ENCODE peak calls at places on chromosomes 3 and 15, in ten cellular contexts. B is body of pancreas, T is ovary, P is endodermal cell, O is OCI-LY7, E is Peyer's patch, U is HCT116, F is pancreas, C is colonic mucosa, K is tibial nerve. N is an unnamed sample. For H3K4me1, the result is how much of the 10 kb centered on the place peaks cover.

GRCh38 chr15:67076147-67076843 is 10.9 kb downstream of the SMAD3 start:
- DNase-seq in B (no peak), O (peak), K (no peak), P (no peak), U (peak), C (no peak), F (no peak), E (no peak), T (peak), N (no peak)

GRCh38 chr3:99351097-99351496 is 287.3 kb upstream of the COL8A1 start:
- DNase-seq in O (no peak), C (no peak), F (no peak), B (no peak), T (no peak), U (no peak), K (no peak), E (no peak), P (no peak), N (no peak)

GRCh38 chr3:24222165-24222805 is 272.4 kb downstream of the THRB start:
- DNase-seq in U (no peak), F (no peak), K (no peak), E (no peak), B (no peak), T (no peak), O (no peak), C (no peak), P (no peak), N (no peak)

GRCh38 chr3:79019137-79019923 is 748.5 kb downstream of the ROBO1 start:
- DNase-seq in K (peak), T (peak), U (no peak), P (peak), C (peak), O (no peak), B (peak), F (peak), E (peak), N (no peak)

GRCh38 chr15:71296032-71296686 is 180.9 kb downstream of the THSD4 start:
- DNase-seq in U (peak), F (no peak), C (peak), B (no peak), P (no peak), K (no peak), O (no peak), E (no peak), T (no peak), N (no peak)

GRCh38 chr3:11150256-11150655 is 4.0 kb upstream of the HRH1 start:
- DNase-seq in C (no peak), P (no peak), U (no peak), T (no peak), O (no peak), E (no peak), B (no peak), K (no peak), F (no peak), N (no peak)

GRCh38 chr15:61157933-61158332 is 71.2 kb downstream of the RORA start:
- DNase-seq in F (peak), O (no peak), U (no peak), T (no peak), K (peak), B (peak), P (no peak), E (no peak), C (peak), N (no peak)

GRCh38 chr3:106457278-106458210 is 588.7 kb upstream of the CBLB start:
- DNase-seq in K (peak), F (no peak), E (no peak), P (peak), O (peak), C (no peak), U (no peak), T (peak), B (no peak), N (no peak)

GRCh38 chr3:156920399-156920798 is 94.2 kb downstream of the LEKR1 start:
- DNase-seq in O (no peak), K (no peak), C (no peak), P (no peak), U (no peak), T (no peak), E (no peak), B (no peak), F (no peak), N (no peak)

GRCh38 chr3:126013742-126014141 is 44.8 kb downstream of the ROPN1B start:
- DNase-seq in O (no peak), B (no peak), T (no peak), F (no peak), K (no peak), C (no peak), E (no peak), U (no peak), P (no peak), N (peak)

GRCh38 chr3:149315694-149316093 is 17.7 kb downstream of the TM4SF18 start:
- DNase-seq in K (no peak), U (no peak), E (no peak), T (no peak), B (no peak), C (no peak), F (no peak), O (no peak), P (no peak), N (no peak)

GRCh38 chr3:137768361-137769320 is 4.5 kb downstream of the SOX14 start:
- DNase-seq in T (no peak), U (no peak), K (no peak), P (peak), O (no peak), C (no peak), E (no peak), F (no peak), B (no peak), N (no peak)

GRCh38 chr15:33068531-33068990 is 126.0 kb downstream of the FMN1 start:
- DNase-seq in B (peak), T (no peak), C (peak), P (peak), O (no peak), E (no peak), U (no peak), F (peak), K (no peak), N (no peak)

GRCh38 chr3:195796795-195797194 is 14.9 kb downstream of the MUC4 start:
- DNase-seq in F (no peak), O (no peak), B (no peak), K (no peak), C (peak), E (no peak), U (no peak), T (no peak), P (no peak), N (no peak)

GRCh38 chr3:33071181-33071580 is 25.8 kb downstream of the GLB1 start:
- DNase-seq in F (no peak), C (no peak), E (no peak), U (no peak), B (no peak), T (no peak), P (peak), O (no peak), K (no peak), N (no peak)

GRCh38 chr15:100863406-100864198 is 16.0 kb upstream of the ALDH1A3 start:
- DNase-seq in E (peak), K (no peak), F (no peak), B (peak), O (no peak), P (peak), U (no peak), C (peak), T (no peak), N (no peak)

GRCh38 chr15:80636675-80637074 is 58.4 kb upstream of the ABHD17C start:
- DNase-seq in B (no peak), U (no peak), P (peak), C (peak), F (no peak), T (no peak), E (no peak), K (no peak), O (no peak), N (peak)

GRCh38 chr15:86489992-86490391 is 410.3 kb downstream of the AGBL1 start:
- DNase-seq in O (no peak), F (no peak), K (no peak), P (peak), T (no peak), E (no peak), B (no peak), C (no peak), U (no peak), N (no peak)

GRCh38 chr3:354433-354832 is 157.9 kb downstream of the CHL1 start:
- DNase-seq in F (no peak), B (peak), O (peak), P (peak), U (peak), T (no peak), E (peak), C (peak), K (no peak), N (no peak)

GRCh38 chr3:195767792-195768191 is 43.9 kb downstream of the MUC4 start:
- DNase-seq in K (no peak), C (no peak), U (no peak), O (no peak), F (no peak), T (no peak), P (no peak), E (no peak), B (no peak), N (no peak)

GRCh38 chr3:146247906-146248305 is 3.0 kb downstream of the PLSCR4 start:
- DNase-seq in T (no peak), B (no peak), E (no peak), U (no peak), O (no peak), P (no peak), K (no peak), C (no peak), F (no peak), N (no peak)

GRCh38 chr3:127881586-127881985 is 33.4 kb upstream of the KBTBD12 start:
- DNase-seq in B (no peak), C (no peak), E (no peak), K (no peak), P (no peak), U (no peak), O (no peak), F (no peak), T (no peak), N (no peak)

GRCh38 chr15:34855397-34855796 is 60.0 kb upstream of the ACTC1 start:
- DNase-seq in U (no peak), E (no peak), B (no peak), F (no peak), O (no peak), K (no peak), P (no peak), C (no peak), T (no peak), N (no peak)

GRCh38 chr15:95017950-95018349 is 786.6 kb downstream of the MCTP2 start:
- DNase-seq in F (peak), K (peak), U (no peak), B (peak), C (peak), E (no peak), O (no peak), P (peak), T (peak), N (no peak)

GRCh38 chr3:60175680-60176079 is 1075.6 kb downstream of the FHIT start:
- DNase-seq in U (no peak), O (no peak), T (no peak), B (no peak), K (no peak), C (no peak), P (no peak), F (no peak), E (no peak), N (no peak)

GRCh38 chr3:170714151-170714550 is 128.3 kb upstream of the SLC7A14 start:
- DNase-seq in F (no peak), U (no peak), T (no peak), E (no peak), K (no peak), O (no peak), C (no peak), P (no peak), B (no peak), N (no peak)

GRCh38 chr3:130395916-130396315 is 50.4 kb downstream of the COL6A5 start:
- DNase-seq in E (no peak), O (no peak), F (no peak), K (no peak), T (no peak), B (no peak), P (peak), U (peak), C (no peak), N (no peak)

GRCh38 chr3:50671331-50671730 is 3.4 kb upstream of the DOCK3 start:
- DNase-seq in E (no peak), P (peak), U (peak), K (no peak), O (no peak), T (no peak), F (no peak), B (no peak), C (no peak), N (no peak)

GRCh38 chr3:155640098-155640497 is 104.8 kb downstream of the PLCH1 start:
- DNase-seq in B (no peak), F (no peak), O (no peak), P (no peak), K (no peak), U (no peak), C (no peak), T (no peak), E (no peak), N (no peak)

GRCh38 chr3:137582484-137582883 is 181.6 kb upstream of the SOX14 start:
- DNase-seq in K (no peak), O (no peak), B (no peak), U (no peak), P (peak), T (no peak), C (no peak), F (no peak), E (no peak), N (no peak)

GRCh38 chr3:52527732-52528595 is 5.7 kb downstream of the NT5DC2 start:
- DNase-seq in F (no peak), P (peak), U (no peak), O (no peak), K (peak), B (no peak), T (peak), C (no peak), E (no peak), N (no peak)

DNA sequence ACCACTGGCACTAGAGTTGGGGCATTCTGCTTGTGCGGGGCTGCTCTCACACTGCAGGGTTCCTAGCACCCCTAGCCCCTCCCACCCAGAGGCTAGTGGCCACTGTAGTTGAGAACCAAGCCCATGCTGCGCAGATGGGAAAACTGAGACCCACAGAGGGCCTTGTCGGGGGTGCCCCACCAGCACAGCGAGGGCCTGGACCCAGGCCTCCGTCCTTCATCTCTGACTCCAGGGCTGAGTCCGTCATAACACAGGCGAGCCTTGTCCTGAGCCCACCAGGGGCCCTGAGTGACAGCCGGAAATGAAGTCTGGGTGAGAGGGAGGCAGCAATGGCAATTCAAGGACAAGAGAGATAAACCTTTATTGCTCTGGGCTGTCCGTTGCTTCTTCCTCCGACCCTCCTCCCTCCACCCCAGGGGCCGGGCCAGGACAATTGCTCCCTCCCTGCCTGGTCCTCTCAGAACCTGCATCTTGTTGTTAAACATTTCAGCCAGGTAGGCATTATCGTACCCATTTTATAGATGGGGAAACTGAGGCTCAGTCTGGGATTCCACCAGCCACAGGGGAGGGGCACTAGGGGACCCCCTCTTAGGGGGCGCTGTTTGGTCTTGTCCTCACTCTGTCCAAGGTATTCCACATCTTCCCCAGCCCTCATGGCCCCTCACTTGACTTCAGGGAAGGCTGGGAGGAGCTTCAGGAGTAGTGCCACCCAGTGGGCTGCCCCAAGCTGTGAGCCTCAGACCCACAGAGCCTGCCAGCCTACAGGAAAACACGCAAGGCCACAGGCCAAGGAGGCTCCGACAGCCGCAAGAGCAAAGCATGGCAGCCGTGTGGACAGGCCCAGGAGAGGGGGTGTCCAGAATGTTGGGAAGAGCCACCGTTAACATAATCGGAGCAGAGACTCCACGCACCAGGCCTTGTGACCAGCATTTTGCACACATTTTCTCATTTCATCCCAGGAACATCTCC is 4.4 kb upstream of the GRIP2 start:
- DNase-seq in O (no peak), K (no peak), B (no peak), E (no peak), T (no peak), C (no peak), P (no peak), U (no peak), F (no peak), N (no peak)
- TF ChIP-seq CTCF in O (peak), K (no peak), B (no peak), E (no peak), T (no peak), C (no peak), P (no peak), U (no peak), F (no peak), N (no peak)

DNA sequence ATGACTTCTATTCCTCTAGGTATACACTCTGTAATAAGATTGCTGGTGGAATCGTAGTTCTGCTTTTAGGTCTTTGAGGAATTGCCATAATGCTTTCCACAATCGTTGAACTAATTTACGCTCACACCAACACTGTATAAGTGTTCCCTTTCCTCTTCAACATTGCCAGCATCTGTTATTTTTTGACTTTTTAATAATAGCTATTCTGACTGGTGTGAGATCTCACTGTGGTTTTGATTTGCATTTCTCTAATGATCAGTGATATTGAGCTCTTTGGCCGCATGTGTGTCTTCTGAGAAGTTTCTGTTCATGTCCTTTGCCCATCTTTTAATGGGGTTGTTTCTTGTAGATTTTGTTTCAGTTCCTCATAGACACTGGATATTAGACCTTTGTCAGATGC is 12.8 kb downstream of the NXPE3 start:
- DNase-seq in U (no peak), O (peak), C (no peak), F (no peak), T (no peak), P (no peak), B (no peak), E (no peak), K (no peak), N (no peak)
- H3K4me1 ChIP-seq in U (under half), O (half or more), C (under half), F (under half), T (under half), P (under half), B (under half), E (under half), K (under half), N (under half)

GRCh38 chr15:41025393-41025792 is 72.1 kb downstream of the CHAC1 start:
- DNase-seq in U (no peak), P (no peak), E (no peak), O (no peak), B (no peak), K (no peak), F (no peak), T (no peak), C (no peak), N (no peak)
- H3K4me3 ChIP-seq in U (no peak), P (no peak), E (no peak), O (no peak), B (no peak), K (no peak), F (no peak), T (no peak), C (no peak), N (no peak)

DNA sequence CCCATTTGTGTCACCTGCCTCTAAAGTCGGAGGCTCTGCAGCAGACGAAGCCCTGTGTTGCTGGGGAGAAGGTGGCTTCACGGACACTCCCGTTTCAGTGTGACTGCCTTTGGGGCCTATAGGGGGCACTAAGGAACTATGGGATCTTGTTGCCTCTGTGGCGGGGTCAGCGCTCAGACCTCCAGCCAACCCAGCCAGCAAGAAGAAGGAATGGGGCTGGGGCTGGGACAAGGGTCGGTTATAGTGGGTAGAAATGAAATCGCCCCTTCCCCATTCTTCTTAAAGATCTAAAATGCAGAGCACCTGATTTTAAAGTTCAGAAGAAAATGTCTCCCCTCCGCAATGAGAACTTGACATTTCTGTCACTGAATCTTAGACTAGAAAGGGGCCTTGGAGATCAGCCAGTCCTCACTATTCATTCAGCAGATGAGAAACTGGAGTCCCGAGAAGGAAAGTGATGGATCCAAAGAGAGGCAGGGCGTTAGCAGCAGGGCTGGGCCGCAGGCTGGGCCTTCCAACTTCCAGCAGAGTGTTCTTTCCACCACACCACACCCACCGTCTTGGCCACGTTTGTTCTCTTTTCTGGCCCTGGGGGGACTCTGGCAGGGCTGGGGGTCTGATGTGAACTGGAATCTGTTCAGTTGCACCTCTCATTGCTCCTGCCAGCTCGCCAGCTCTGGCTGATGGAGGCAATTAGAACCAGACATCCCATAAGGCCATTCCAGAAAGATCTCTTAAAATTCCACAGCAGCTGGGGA is 195.4 kb downstream of the OPA1 start:
- DNase-seq in P (peak), T (peak), F (peak), O (peak), K (no peak), B (peak), C (peak), U (peak), E (peak), N (no peak)
- TF ChIP-seq CTCF in P (peak), T (peak), F (peak), O (peak), K (peak), B (peak), C (peak), U (peak), E (peak), N (peak)

DNA sequence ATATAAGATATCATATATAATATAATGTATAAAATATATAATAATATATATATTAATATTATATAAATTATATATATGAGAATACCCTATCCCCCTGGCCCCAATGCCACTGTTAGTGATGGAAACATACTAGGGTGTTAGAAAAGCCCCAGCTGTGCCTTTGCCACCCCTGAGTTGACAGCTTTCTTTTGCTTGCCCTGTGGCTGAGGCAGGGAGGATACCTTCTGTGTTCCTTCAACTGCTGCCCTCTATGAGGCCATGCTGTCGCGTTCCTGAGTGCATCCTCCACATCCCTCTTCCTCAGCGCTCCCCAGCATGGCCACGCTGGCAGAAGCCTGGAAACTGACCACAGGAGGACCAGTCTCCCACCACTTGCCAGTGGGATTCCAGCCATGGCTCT is 26.3 kb downstream of the FAN1 start:
- DNase-seq in F (no peak), E (no peak), B (no peak), C (no peak), P (no peak), K (no peak), U (no peak), T (no peak), O (no peak), N (no peak)
- H3K4me1 ChIP-seq in F (under half), E (under half), B (under half), C (under half), P (under half), K (under half), U (under half), T (under half), O (under half), N (under half)

GRCh38 chr15:56126409-56126808 is 117.3 kb downstream of the RFX7 start:
- DNase-seq in E (no peak), B (no peak), U (no peak), K (no peak), P (no peak), F (no peak), O (no peak), C (no peak), T (no peak), N (no peak)
- H3K4me3 ChIP-seq in E (no peak), B (no peak), U (no peak), K (no peak), P (peak), F (no peak), O (no peak), C (no peak), T (no peak), N (no peak)

GRCh38 chr15:40346579-40347558 is 4.0 kb upstream of the PHGR1 start:
- DNase-seq in F (no peak), O (no peak), B (no peak), E (no peak), K (no peak), T (no peak), U (no peak), P (no peak), C (no peak), N (no peak)
- TF ChIP-seq CTCF in F (no peak), O (no peak), B (no peak), E (no peak), K (no peak), T (no peak), U (no peak), P (no peak), C (no peak), N (no peak)